ENCODE peak calls at places on chromosomes 5 and 9, in four cellular contexts. L is lung, J is RWPE1, R is neural progenitor cell. G is an unnamed sample.

GRCh38 chr5:139696894-139697658 is 48.9 kb downstream of the CXXC5 start:
- DNase-seq in R (peak), J (peak), L (peak), G (no peak)

GRCh38 chr5:54902817-54903473 is 82.4 kb downstream of the ESM1 start:
- DNase-seq in R (no peak), L (no peak), J (no peak), G (no peak)

GRCh38 chr5:175692996-175693700 is 35.3 kb downstream of the HRH2 start:
- DNase-seq in J (no peak), R (no peak), L (no peak), G (no peak)

GRCh38 chr9:113216406-113216805 is 4.7 kb downstream of the FKBP15 start:
- DNase-seq in R (no peak), J (no peak), L (no peak), G (no peak)

GRCh38 chr5:150208187-150209015 is 18.5 kb downstream of the SLC6A7 start:
- DNase-seq in L (no peak), J (peak), R (peak), G (peak)

GRCh38 chr5:112762113-112762810 is 24.6 kb downstream of the APC start:
- DNase-seq in J (no peak), L (no peak), R (no peak), G (no peak)

GRCh38 chr9:35608221-35608620 is 3.2 kb downstream of the TESK1 start:
- DNase-seq in J (no peak), R (no peak), L (no peak), G (no peak)

GRCh38 chr9:22457448-22457847 is 10.8 kb downstream of the DMRTA1 start:
- DNase-seq in J (no peak), R (peak), L (no peak), G (no peak)

GRCh38 chr9:90827181-90827866 is 25.7 kb downstream of the SYK start:
- DNase-seq in J (no peak), L (peak), R (no peak), G (no peak)

GRCh38 chr5:17317499-17317898 is 100.1 kb downstream of the BASP1 start:
- DNase-seq in L (no peak), R (no peak), J (no peak), G (no peak)

GRCh38 chr9:96874947-96875459 is 20.7 kb upstream of the ZNF782 start:
- DNase-seq in J (peak), L (no peak), R (no peak), G (peak)

GRCh38 chr5:150562832-150563231 is 54.9 kb downstream of the NDST1 start:
- DNase-seq in L (no peak), J (peak), R (peak), G (no peak)

GRCh38 chr5:61245936-61246335 is 83.7 kb upstream of the SMIM15 start:
- DNase-seq in R (no peak), L (no peak), J (no peak), G (no peak)

GRCh38 chr5:151808451-151809169 is 36.9 kb downstream of the G3BP1 start:
- DNase-seq in L (no peak), J (no peak), R (no peak), G (no peak)

GRCh38 chr5:172953776-172954189 is 5.4 kb upstream of the RPL26L1 start:
- DNase-seq in J (peak), R (no peak), L (no peak), G (peak)

GRCh38 chr5:6347673-6348072 is 30.7 kb downstream of the MED10 start:
- DNase-seq in R (no peak), J (no peak), L (no peak), G (no peak)

GRCh38 chr5:156477196-156477595 is 150.2 kb downstream of the SGCD start:
- DNase-seq in R (no peak), L (no peak), J (no peak), G (no peak)

GRCh38 chr9:131628821-131629197 is 83.5 kb downstream of the PRRT1B start:
- DNase-seq in L (no peak), J (no peak), R (no peak), G (no peak)

GRCh38 chr5:168356592-168356991 is 65.1 kb downstream of the WWC1 start:
- DNase-seq in L (no peak), R (no peak), J (no peak), G (no peak)

GRCh38 chr5:112720576-112720975 is 17.1 kb upstream of the APC start:
- DNase-seq in L (no peak), J (no peak), R (no peak), G (no peak)

GRCh38 chr5:180532268-180532667 is 38.1 kb downstream of the CNOT6 start:
- DNase-seq in L (no peak), R (no peak), J (no peak), G (no peak)

GRCh38 chr5:147188200-147189108 is 46.4 kb upstream of the STK32A start:
- DNase-seq in L (peak), R (peak), J (peak), G (no peak)

GRCh38 chr5:1130218-1130946 is 18.5 kb upstream of the SLC12A7 start:
- DNase-seq in L (peak), R (no peak), J (peak), G (no peak)

GRCh38 chr5:171336486-171337206 is 27.6 kb downstream of the TLX3 start:
- DNase-seq in L (no peak), J (peak), R (peak), G (no peak)

GRCh38 chr5:142697846-142698245 is 12.0 kb upstream of the FGF1 start:
- DNase-seq in L (no peak), J (no peak), R (no peak), G (no peak)

GRCh38 chr5:142694092-142694856 is 8.4 kb upstream of the FGF1 start:
- DNase-seq in L (no peak), J (no peak), R (no peak), G (no peak)

GRCh38 chr5:142698447-142698846 is 12.6 kb upstream of the FGF1 start:
- DNase-seq in J (no peak), L (no peak), R (no peak), G (no peak)

GRCh38 chr5:142697356-142697807 is 11.5 kb upstream of the FGF1 start:
- DNase-seq in R (no peak), J (no peak), L (no peak), G (no peak)

DNA sequence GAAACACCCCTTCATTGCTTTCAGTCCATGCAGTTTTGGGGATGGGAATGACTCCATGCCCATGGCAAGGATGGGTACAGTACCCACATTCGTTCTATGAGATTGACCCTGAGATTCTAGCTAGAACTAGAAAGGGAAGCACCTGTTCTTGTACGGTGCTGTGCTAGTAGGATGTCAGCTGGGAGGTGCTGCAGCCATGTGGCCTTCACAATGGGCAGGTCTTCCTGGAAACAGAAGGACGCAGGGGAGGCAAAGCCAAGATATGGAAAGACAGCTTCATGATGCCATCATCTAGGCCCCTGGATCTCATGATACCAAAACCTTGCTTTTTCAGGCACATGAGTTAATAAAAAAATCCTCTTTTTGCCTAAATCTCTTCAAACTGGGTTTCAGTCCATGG is 10.5 kb upstream of the FGF1 start:
- DNase-seq in L (no peak), J (no peak), R (no peak), G (no peak)
- H3K27ac ChIP-seq in L (no peak), J (no peak), R (no peak), G (no peak)

DNA sequence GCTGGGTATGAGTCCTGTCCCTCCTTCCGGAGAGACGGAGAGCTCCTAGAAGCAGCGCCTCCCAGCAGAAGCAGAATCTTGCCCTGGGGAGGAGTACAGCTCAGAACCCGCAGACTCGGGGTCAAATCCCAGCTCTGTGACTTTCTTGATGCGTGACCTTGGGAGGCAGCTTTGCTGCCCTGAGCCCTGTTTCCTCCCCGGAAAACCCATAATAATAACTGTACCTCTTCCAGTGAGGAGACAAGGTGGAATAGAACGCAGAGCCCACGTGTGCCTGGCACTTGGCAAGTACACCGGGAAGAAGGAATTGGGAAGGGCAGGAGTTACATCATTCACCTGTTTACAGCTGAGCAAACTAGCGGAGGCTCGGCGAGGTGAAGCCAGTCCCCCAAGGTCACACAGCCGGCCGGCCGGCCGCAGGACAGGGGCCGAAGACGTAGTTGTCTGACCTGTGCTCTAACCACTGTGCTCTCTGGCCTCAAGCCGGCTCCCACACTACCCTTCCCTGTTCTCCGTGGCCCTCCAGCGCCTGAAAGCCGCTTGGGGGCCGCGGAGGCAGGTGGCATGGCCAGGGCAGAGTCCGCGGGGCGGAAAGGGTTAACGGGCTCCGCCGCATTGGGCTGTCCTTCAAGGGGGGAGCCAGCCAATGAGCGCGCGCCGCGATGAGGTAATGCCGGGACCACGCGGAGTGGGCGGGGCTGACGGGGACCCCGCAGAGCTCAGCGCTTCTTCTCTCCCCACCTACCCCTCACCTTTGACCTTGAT is 125.3 kb downstream of the C9orf50 start:
- DNase-seq in J (peak), L (peak), R (peak), G (no peak)
- H3K27ac ChIP-seq in J (peak), L (peak), R (no peak), G (peak)

GRCh38 chr9:93326654-93327053 is 124.8 kb upstream of the FAM120A start:
- DNase-seq in R (no peak), J (no peak), L (no peak), G (no peak)
- H3K27ac ChIP-seq in R (no peak), J (no peak), L (no peak), G (no peak)

GRCh38 chr5:107269256-107269655 is 401.5 kb downstream of the EFNA5 start:
- DNase-seq in L (no peak), R (no peak), J (no peak), G (no peak)

GRCh38 chr5:107266100-107266499 is 404.6 kb downstream of the EFNA5 start:
- DNase-seq in L (no peak), J (no peak), R (no peak), G (no peak)

GRCh38 chr5:107263387-107264003 is 407.2 kb downstream of the EFNA5 start:
- DNase-seq in R (no peak), L (no peak), J (no peak), G (no peak)

GRCh38 chr5:107268241-107268640 is 402.5 kb downstream of the EFNA5 start:
- DNase-seq in J (no peak), R (no peak), L (no peak), G (no peak)

GRCh38 chr5:107265268-107265667 is 405.5 kb downstream of the EFNA5 start:
- DNase-seq in L (no peak), J (no peak), R (no peak), G (no peak)
- H3K27ac ChIP-seq in L (no peak), J (no peak), R (no peak), G (no peak)

GRCh38 chr5:119682372-119682771 is 53.0 kb downstream of the FAM170A start:
- DNase-seq in J (no peak), R (no peak), L (no peak), G (no peak)
- H3K27ac ChIP-seq in J (no peak), R (no peak), L (no peak), G (no peak)

GRCh38 chr5:148343603-148344230 is 8.4 kb downstream of the SPINK9 start:
- DNase-seq in J (no peak), R (no peak), L (no peak), G (no peak)
- H3K27ac ChIP-seq in J (peak), R (no peak), L (no peak), G (peak)

GRCh38 chr9:136566899-136567298 is 21.1 kb upstream of the NOTCH1 start:
- DNase-seq in R (no peak), J (no peak), L (no peak), G (no peak)
- H3K27ac ChIP-seq in R (no peak), J (peak), L (peak), G (no peak)

GRCh38 chr5:135265497-135266300 is 133.3 kb downstream of the MACROH2A1 start:
- DNase-seq in J (no peak), L (no peak), R (no peak), G (no peak)
- H3K27ac ChIP-seq in J (no peak), L (no peak), R (no peak), G (no peak)

G was measured in epithelial cell of prostate.